ENCODE peak calls at places on chromosome 17, in nine cellular contexts. B, Y, F, C, U, D, L, Q and N are unnamed samples.

GRCh38 chr17:10316986-10317834 is 55.6 kb downstream of the MYH13 start:
- DNase-seq in Y (peak; percentile 67), Q (peak; percentile 77), U (peak; percentile 31), F (peak; percentile 47), C (peak; percentile 26), D (no peak), L (peak; percentile 64), B (peak; percentile 70), N (peak; percentile 88)

GRCh38 chr17:83189673-83190385 is 110.4 kb downstream of the METRNL start:
- DNase-seq in Y (peak; percentile 54), Q (peak; percentile 87), L (peak; percentile 94), F (no peak), U (no peak), B (peak; percentile 76), D (peak; percentile 18), C (peak; percentile 52), N (peak; percentile 53)

GRCh38 chr17:16061631-16062030 is 62.0 kb downstream of the TTC19 start:
- DNase-seq in B (no peak), L (no peak), Y (no peak), Q (no peak), D (no peak), U (no peak), C (no peak), F (no peak), N (no peak)

GRCh38 chr17:43994272-43995149 is 9.9 kb upstream of the NAGS start:
- DNase-seq in L (peak; percentile 75), Q (peak; percentile 82), D (peak; percentile 30), Y (peak; percentile 66), U (no peak), B (peak; percentile 63), F (peak; percentile 54), C (peak; percentile 66), N (peak; percentile 57)

GRCh38 chr17:20063665-20064648 is 54.8 kb downstream of the SPECC1 start:
- DNase-seq in F (peak; percentile 64), U (peak; percentile 33), C (peak; percentile 53), Y (peak; percentile 89), Q (peak; percentile 93), B (peak; percentile 74), L (peak; percentile 46), D (peak; percentile 84), N (peak; percentile 42)

GRCh38 chr17:27155866-27156265 is 138.0 kb upstream of the WSB1 start:
- DNase-seq in L (no peak), B (no peak), Q (no peak), U (no peak), F (no peak), D (no peak), Y (no peak), C (no peak), N (no peak)

GRCh38 chr17:53668854-53669253 is 153.9 kb upstream of the KIF2B start:
- DNase-seq in C (no peak), Y (no peak), Q (no peak), F (no peak), U (no peak), L (no peak), D (no peak), B (no peak), N (no peak)

GRCh38 chr17:49089094-49089493 is 43.5 kb upstream of the B4GALNT2 start:
- DNase-seq in B (no peak), U (no peak), Q (no peak), C (no peak), Y (no peak), D (no peak), L (no peak), F (no peak), N (no peak)

GRCh38 chr17:3692346-3692745 is 3.6 kb downstream of the P2RX5 start:
- DNase-seq in U (no peak), Y (no peak), B (no peak), L (no peak), Q (no peak), F (no peak), C (no peak), D (no peak), N (peak; percentile 17)

GRCh38 chr17:6639014-6639650 is 1.4 kb downstream of the KIAA0753 start:
- DNase-seq in Q (no peak), Y (no peak), F (no peak), L (no peak), U (no peak), C (no peak), B (no peak), D (no peak), N (no peak)

GRCh38 chr17:18978050-18978449 is 26.1 kb downstream of the SLC5A10 start:
- DNase-seq in Y (no peak), C (no peak), B (no peak), Q (no peak), L (no peak), D (no peak), F (no peak), U (no peak), N (no peak)

GRCh38 chr17:16939271-16939576 is 32.7 kb downstream of the TNFRSF13B start:
- DNase-seq in C (no peak), F (no peak), D (no peak), L (no peak), B (no peak), Y (no peak), U (no peak), Q (no peak), N (no peak)

GRCh38 chr17:83173997-83174858 is 94.8 kb downstream of the METRNL start:
- DNase-seq in C (no peak), B (peak; percentile 28), Q (peak; percentile 52), L (no peak), D (peak; percentile 16), F (no peak), U (no peak), Y (peak; percentile 59), N (no peak)

GRCh38 chr17:56185905-56186783 is 32.9 kb downstream of the ANKFN1 start:
- DNase-seq in L (no peak), B (no peak), Q (peak; percentile 90), F (no peak), U (no peak), D (no peak), C (peak; percentile 73), Y (no peak), N (no peak)

GRCh38 chr17:61307905-61308886 is 91.4 kb upstream of the TBX2 start:
- DNase-seq in B (peak; percentile 40), Y (no peak), L (no peak), F (no peak), D (no peak), Q (peak; percentile 98), U (no peak), C (peak; percentile 98), N (no peak)

GRCh38 chr17:66347661-66348604 is 45.5 kb downstream of the PRKCA start:
- DNase-seq in U (no peak), C (peak; percentile 54), Q (peak; percentile 73), L (peak; percentile 33), B (peak; percentile 42), F (no peak), D (no peak), Y (no peak), N (peak; percentile 60)

DNA sequence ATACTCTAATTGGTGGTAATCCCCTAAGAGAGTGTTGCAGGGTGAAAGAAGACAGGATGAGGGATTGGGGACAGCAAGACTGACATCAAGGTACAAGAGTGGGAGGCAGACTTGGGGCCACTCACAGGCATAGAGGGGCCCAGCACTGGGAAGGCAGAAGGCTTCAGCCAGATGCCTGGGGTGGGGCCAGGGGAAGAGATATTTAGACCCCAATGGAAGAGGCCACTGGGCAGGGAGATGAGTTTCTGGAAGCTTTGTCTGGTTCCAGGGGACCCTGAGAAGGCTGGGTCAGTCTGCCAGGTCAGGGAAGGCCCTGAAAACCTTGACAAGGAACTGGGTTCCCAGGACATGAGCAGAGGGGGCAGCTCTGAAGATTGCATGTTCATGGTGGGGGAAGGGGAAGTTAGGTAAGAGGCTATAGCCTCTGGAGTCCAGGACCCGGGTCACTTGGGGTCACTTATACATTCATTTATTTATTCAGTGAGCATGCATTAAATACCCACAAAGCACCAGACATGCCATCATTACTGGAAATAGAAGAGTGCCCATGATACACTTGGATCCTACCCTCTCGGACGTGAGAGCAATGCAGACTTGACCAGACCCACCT is 92.9 kb downstream of the TMEM132E start:
- DNase-seq in B (no peak), L (no peak), Q (no peak), D (no peak), F (no peak), C (no peak), U (no peak), Y (no peak), N (no peak)
- H3K4me1 ChIP-seq in B (no peaks in the 10 kb centered on the region), L (no peaks in the 10 kb centered on the region), Q (no peaks in the 10 kb centered on the region), D (no peaks in the 10 kb centered on the region), F (no peaks in the 10 kb centered on the region), C (no peaks in the 10 kb centered on the region), U (no peaks in the 10 kb centered on the region), Y (no peaks in the 10 kb centered on the region), N (no peaks in the 10 kb centered on the region)

DNA sequence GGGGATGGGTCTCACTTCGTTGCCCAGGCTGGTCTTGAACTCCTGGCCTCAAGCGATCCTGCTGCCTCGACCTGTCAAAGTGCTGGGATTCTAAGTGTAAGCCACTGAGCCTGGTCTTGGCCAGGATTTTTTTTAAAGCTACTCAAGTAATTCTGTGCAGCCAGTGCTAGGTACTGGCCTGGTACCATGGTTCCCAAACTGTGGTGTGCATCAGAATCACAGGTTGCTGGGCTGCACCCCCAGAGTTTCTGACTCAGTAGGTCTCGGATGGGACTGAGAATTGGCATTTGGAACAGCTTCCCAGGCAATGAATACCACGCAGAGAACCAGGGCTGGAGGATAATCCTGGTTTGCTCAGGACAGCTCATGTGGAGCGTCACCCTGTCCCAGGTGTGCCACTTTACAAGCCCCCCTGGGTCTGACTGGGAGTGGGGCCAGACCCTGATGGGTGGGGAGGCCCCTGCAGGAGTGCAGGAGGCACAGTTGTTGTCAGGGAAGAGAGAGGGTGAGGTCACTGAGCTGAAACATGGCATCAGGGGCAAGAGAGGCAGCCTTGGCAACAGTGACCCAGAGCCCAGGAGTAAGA is 10.7 kb upstream of the MRPS23 start:
- DNase-seq in Y (no peak), Q (peak; percentile 21), D (no peak), U (no peak), C (no peak), F (no peak), B (no peak), L (no peak), N (no peak)
- H3K4me3 ChIP-seq in Y (peak overlapping the region; percentile 72), Q (no peak overlapping the region), D (peak overlapping the region; percentile 70), U (peak overlapping the region; percentile 38), C (no peak overlapping the region), F (no peak overlapping the region), B (no peak overlapping the region), L (no peak overlapping the region), N (no peak overlapping the region)

GRCh38 chr17:76189741-76190140 is 48.7 kb upstream of the FOXJ1 start:
- DNase-seq in L (no peak), C (no peak), Y (no peak), U (no peak), D (no peak), F (no peak), B (no peak), Q (no peak), N (no peak)
- H3K4me1 ChIP-seq in L (peaks cover 9% of the 10 kb centered on the region), C (no peaks in the 10 kb centered on the region), Y (peaks cover 22% of the 10 kb centered on the region), U (peaks cover 21% of the 10 kb centered on the region), D (no peaks in the 10 kb centered on the region), F (no peaks in the 10 kb centered on the region), B (no peaks in the 10 kb centered on the region), Q (no peaks in the 10 kb centered on the region), N (no peaks in the 10 kb centered on the region)

DNA sequence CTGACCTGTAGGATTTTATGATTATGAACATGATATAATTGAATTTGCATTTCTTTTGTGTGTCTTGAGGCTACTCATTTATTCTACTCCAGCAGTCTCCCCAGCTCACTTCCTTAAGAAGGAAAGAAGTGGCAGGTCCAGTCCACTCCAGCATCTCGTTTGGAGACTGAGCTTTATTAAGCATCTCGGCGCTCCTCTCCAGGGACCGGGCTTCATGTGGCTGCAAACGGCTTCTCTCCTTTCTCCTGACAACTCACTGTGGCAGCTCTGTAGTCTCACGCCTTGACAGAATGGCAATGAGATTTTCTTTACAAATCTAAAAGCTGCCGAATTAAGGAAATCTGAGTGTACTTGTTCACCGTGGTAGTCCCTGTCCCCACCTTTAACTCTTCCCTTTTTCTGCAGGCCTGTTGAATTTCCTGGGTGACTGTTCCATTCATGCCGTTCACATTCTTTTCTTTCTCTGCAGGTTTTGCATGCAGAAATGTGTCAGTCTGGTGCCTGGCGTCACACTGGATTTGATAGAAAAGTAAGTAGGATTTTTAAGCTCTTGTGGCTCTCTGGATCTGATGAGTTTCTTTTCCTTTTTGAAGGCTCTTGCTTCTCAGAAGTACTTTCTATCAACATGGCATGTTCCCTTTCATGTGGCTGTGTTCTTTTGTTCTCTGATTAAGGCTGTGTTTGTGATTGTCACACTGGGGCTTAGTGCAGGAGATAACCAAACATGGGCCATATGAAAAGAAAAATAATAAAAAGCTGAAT is 200.5 kb upstream of the CHMP6 start:
- DNase-seq in B (no peak), Y (no peak), Q (peak; percentile 24), C (peak; percentile 36), F (no peak), D (no peak), L (no peak), U (no peak), N (no peak)
- H3K4me3 ChIP-seq in B (no peak overlapping the region), Y (peak overlapping the region; percentile 27), Q (peak overlapping the region; percentile 9), C (no peak overlapping the region), F (no peak overlapping the region), D (no peak overlapping the region), L (no peak overlapping the region), U (peak overlapping the region; percentile 8), N (no peak overlapping the region)